ENCODE peak calls at places on chromosomes 5 and 9, in five cellular contexts. P, F, A, X and E are unnamed samples. For H3K4me1, the result is how much of the 10 kb centered on the place peaks cover.

GRCh38 chr9:125850763-125851162 is 103.6 kb downstream of the PBX3 start:
- DNase-seq in P (peak), F (no peak), A (no peak), X (no peak), E (no peak)

GRCh38 chr5:133926960-133927615 is 41.3 kb downstream of the C5orf15 start:
- DNase-seq in P (no peak), F (no peak), A (no peak), X (no peak), E (peak)

GRCh38 chr5:146624179-146624578 is 108.2 kb upstream of the GPR151 start:
- DNase-seq in P (no peak), F (no peak), A (no peak), X (no peak), E (no peak)

GRCh38 chr5:56190500-56190899 is 42.6 kb downstream of the ANKRD55 start:
- DNase-seq in P (no peak), F (peak), A (no peak), X (peak), E (no peak)

GRCh38 chr9:27701029-27701428 is 127.7 kb upstream of the C9orf72 start:
- DNase-seq in P (no peak), F (no peak), A (no peak), X (no peak), E (no peak)

GRCh38 chr9:106916491-106917235 is 53.7 kb downstream of the ZNF462 start:
- DNase-seq in P (peak), F (no peak), A (no peak), X (peak), E (peak)

GRCh38 chr9:136886610-136887597 is 588 bp downstream of the TRAF2 start:
- DNase-seq in P (no peak), F (peak), A (no peak), X (peak), E (no peak)

GRCh38 chr5:65837139-65837538 is 89.2 kb upstream of the ERBIN start:
- DNase-seq in P (no peak), F (peak), A (no peak), X (peak), E (no peak)

GRCh38 chr9:127388037-127388855 is 8.7 kb upstream of the SLC2A8 start:
- DNase-seq in P (no peak), F (peak), A (no peak), X (peak), E (no peak)

GRCh38 chr9:127336086-127336485 is 60.9 kb upstream of the SLC2A8 start:
- DNase-seq in P (no peak), F (no peak), A (no peak), X (peak), E (no peak)

GRCh38 chr5:95600557-95600956 is 19.3 kb upstream of the GPR150 start:
- DNase-seq in P (no peak), F (no peak), A (no peak), X (peak), E (no peak)

GRCh38 chr9:123269316-123269715 is 930 bp upstream of the STRBP start:
- DNase-seq in P (no peak), F (peak), A (no peak), X (no peak), E (no peak)
- H3K4me3 ChIP-seq in P (peak), F (peak), A (peak), X (no peak), E (no peak)

GRCh38 chr9:33147770-33148169 is 19.4 kb downstream of the B4GALT1 start:
- DNase-seq in P (no peak), F (no peak), A (no peak), X (no peak), E (no peak)
- H3K4me1 ChIP-seq in P (under half), F (half or more), A (under half), X (under half), E (under half)

DNA sequence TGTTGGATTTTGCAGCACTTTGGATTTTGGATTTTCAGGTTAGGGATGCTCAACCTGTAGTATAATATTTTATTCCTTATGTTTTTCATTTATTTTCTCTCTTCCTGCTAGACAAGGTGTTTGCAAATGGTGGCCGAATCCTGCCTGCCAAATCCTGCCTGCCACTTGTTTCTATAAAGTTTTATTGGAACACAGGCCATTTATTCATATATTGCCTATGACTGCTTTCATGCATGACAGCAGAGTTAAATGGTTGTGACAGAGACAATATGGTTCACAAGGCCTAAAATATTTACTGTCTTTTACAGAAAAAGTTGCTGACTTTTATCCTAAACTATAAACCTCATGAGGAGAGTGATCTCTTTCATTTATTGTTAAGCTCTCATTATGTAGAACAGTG is 72.7 kb downstream of the DENND4C start:
- DNase-seq in P (no peak), F (no peak), A (no peak), X (no peak), E (no peak)
- H3K4me3 ChIP-seq in P (no peak), F (no peak), A (no peak), X (no peak), E (no peak)

GRCh38 chr9:129139993-129140396 is 28.8 kb downstream of the PTPA start:
- DNase-seq in P (peak), F (peak), A (peak), X (peak), E (peak)
- H3K4me1 ChIP-seq in P (under half), F (half or more), A (under half), X (under half), E (half or more)

GRCh38 chr5:176619203-176619568 is 9.2 kb upstream of the GPRIN1 start:
- DNase-seq in P (no peak), F (peak), A (peak), X (peak), E (peak)
- H3K4me3 ChIP-seq in P (no peak), F (peak), A (no peak), X (no peak), E (no peak)

GRCh38 chr9:8872802-8873201 is 1073.2 kb upstream of the DMAC1 start:
- DNase-seq in P (no peak), F (no peak), A (no peak), X (no peak), E (no peak)

GRCh38 chr9:8874482-8874881 is 1074.9 kb upstream of the DMAC1 start:
- DNase-seq in P (no peak), F (no peak), A (no peak), X (no peak), E (no peak)

GRCh38 chr9:8869812-8870211 is 1070.2 kb upstream of the DMAC1 start:
- DNase-seq in P (no peak), F (no peak), A (no peak), X (no peak), E (no peak)

GRCh38 chr9:8871396-8871795 is 1071.8 kb upstream of the DMAC1 start:
- DNase-seq in P (no peak), F (no peak), A (no peak), X (no peak), E (no peak)

GRCh38 chr9:8871796-8872470 is 1072.4 kb upstream of the DMAC1 start:
- DNase-seq in P (no peak), F (no peak), A (no peak), X (no peak), E (no peak)
- H3K4me1 ChIP-seq in P (under half), F (under half), A (under half), X (under half), E (under half)

GRCh38 chr9:88992556-88992955 is 1.3 kb downstream of the S1PR3 start:
- DNase-seq in P (no peak), F (peak), A (no peak), X (no peak), E (no peak)
- H3K4me3 ChIP-seq in P (peak), F (peak), A (peak), X (peak), E (no peak)

GRCh38 chr9:120480707-120481106 is 99.3 kb downstream of the CDK5RAP2 start:
- DNase-seq in P (no peak), F (no peak), A (no peak), X (no peak), E (peak)
- H3K4me1 ChIP-seq in P (under half), F (half or more), A (under half), X (under half), E (under half)